ENCODE peak calls at places on chromosomes 16 and 17, in eight cellular contexts. One of them, this sample, is unnamed.

GRCh38 chr17:21013983-21014382 is 28.8 kb downstream of the USP22 start:
- DNase-seq in skeletal muscle cell: no peak
- DNase-seq in Caco-2: no peak
- DNase-seq in kidney epithelial cell: no peak
- DNase-seq in lower leg skin: no peak
- DNase-seq in psoas muscle: no peak
- DNase-seq in ascending aorta: no peak
- DNase-seq in cardiac muscle cell: no peak
- DNase-seq in this sample: no peak

GRCh38 chr16:50964491-50964890 is 186.6 kb downstream of the SALL1 start:
- DNase-seq in ascending aorta: no peak
- DNase-seq in cardiac muscle cell: no peak
- DNase-seq in Caco-2: no peak
- DNase-seq in skeletal muscle cell: no peak
- DNase-seq in lower leg skin: no peak
- DNase-seq in psoas muscle: no peak
- DNase-seq in kidney epithelial cell: no peak
- DNase-seq in this sample: no peak

GRCh38 chr17:48539177-48539576 is 5.7 kb downstream of the HOXB2 start:
- DNase-seq in cardiac muscle cell: peak
- DNase-seq in psoas muscle: no peak
- DNase-seq in ascending aorta: no peak
- DNase-seq in Caco-2: no peak
- DNase-seq in kidney epithelial cell: peak
- DNase-seq in lower leg skin: no peak
- DNase-seq in skeletal muscle cell: peak
- DNase-seq in this sample: no peak

GRCh38 chr16:85616608-85617311 is 3.6 kb downstream of the GSE1 start:
- DNase-seq in Caco-2: no peak
- DNase-seq in cardiac muscle cell: no peak
- DNase-seq in ascending aorta: no peak
- DNase-seq in lower leg skin: no peak
- DNase-seq in psoas muscle: no peak
- DNase-seq in kidney epithelial cell: no peak
- DNase-seq in skeletal muscle cell: no peak
- DNase-seq in this sample: no peak

GRCh38 chr17:27572665-27573064 is 58.3 kb upstream of the LGALS9 start:
- DNase-seq in cardiac muscle cell: no peak
- DNase-seq in psoas muscle: no peak
- DNase-seq in ascending aorta: no peak
- DNase-seq in skeletal muscle cell: no peak
- DNase-seq in kidney epithelial cell: no peak
- DNase-seq in Caco-2: no peak
- DNase-seq in lower leg skin: no peak
- DNase-seq in this sample: no peak

GRCh38 chr16:57096793-57097192 is 4.4 kb downstream of the CPNE2 start:
- DNase-seq in Caco-2: no peak
- DNase-seq in kidney epithelial cell: no peak
- DNase-seq in skeletal muscle cell: no peak
- DNase-seq in cardiac muscle cell: no peak
- DNase-seq in ascending aorta: no peak
- DNase-seq in psoas muscle: no peak
- DNase-seq in lower leg skin: no peak
- DNase-seq in this sample: no peak

GRCh38 chr16:63890072-63890471 is 1231.8 kb downstream of the CDH11 start:
- DNase-seq in lower leg skin: no peak
- DNase-seq in kidney epithelial cell: no peak
- DNase-seq in psoas muscle: no peak
- DNase-seq in cardiac muscle cell: peak
- DNase-seq in ascending aorta: no peak
- DNase-seq in Caco-2: no peak
- DNase-seq in skeletal muscle cell: no peak
- DNase-seq in this sample: peak

GRCh38 chr17:28807925-28808641 is 34.5 kb downstream of the FAM222B start:
- DNase-seq in ascending aorta: no peak
- DNase-seq in kidney epithelial cell: no peak
- DNase-seq in psoas muscle: no peak
- DNase-seq in skeletal muscle cell: peak
- DNase-seq in cardiac muscle cell: peak
- DNase-seq in Caco-2: no peak
- DNase-seq in lower leg skin: no peak
- DNase-seq in this sample: no peak

GRCh38 chr16:31472559-31473203 is 729 bp downstream of the TGFB1I1 start:
- DNase-seq in lower leg skin: peak
- DNase-seq in psoas muscle: peak
- DNase-seq in cardiac muscle cell: peak
- DNase-seq in ascending aorta: peak
- DNase-seq in kidney epithelial cell: no peak
- DNase-seq in skeletal muscle cell: peak
- DNase-seq in Caco-2: peak
- DNase-seq in this sample: peak

GRCh38 chr17:3827124-3827773 is 18.8 kb downstream of the NCBP3 start:
- DNase-seq in psoas muscle: no peak
- DNase-seq in lower leg skin: no peak
- DNase-seq in cardiac muscle cell: peak
- DNase-seq in Caco-2: peak
- DNase-seq in ascending aorta: no peak
- DNase-seq in skeletal muscle cell: peak
- DNase-seq in kidney epithelial cell: peak
- DNase-seq in this sample: no peak

GRCh38 chr16:14462811-14463210 is 167.2 kb downstream of the PARN start:
- DNase-seq in skeletal muscle cell: no peak
- DNase-seq in psoas muscle: no peak
- DNase-seq in kidney epithelial cell: peak
- DNase-seq in ascending aorta: no peak
- DNase-seq in lower leg skin: no peak
- DNase-seq in Caco-2: no peak
- DNase-seq in cardiac muscle cell: peak
- DNase-seq in this sample: no peak

GRCh38 chr16:55225972-55226542 is 97.9 kb upstream of the IRX6 start:
- DNase-seq in psoas muscle: no peak
- DNase-seq in skeletal muscle cell: no peak
- DNase-seq in cardiac muscle cell: no peak
- DNase-seq in Caco-2: no peak
- DNase-seq in lower leg skin: no peak
- DNase-seq in ascending aorta: no peak
- DNase-seq in kidney epithelial cell: no peak
- DNase-seq in this sample: no peak

GRCh38 chr17:38402897-38403296 is 25.4 kb upstream of the ARHGAP23 start:
- DNase-seq in skeletal muscle cell: no peak
- DNase-seq in cardiac muscle cell: no peak
- DNase-seq in lower leg skin: no peak
- DNase-seq in kidney epithelial cell: no peak
- DNase-seq in ascending aorta: no peak
- DNase-seq in psoas muscle: no peak
- DNase-seq in Caco-2: no peak
- DNase-seq in this sample: no peak

GRCh38 chr16:56700631-56701030 is 18.4 kb downstream of the MT1X start:
- DNase-seq in ascending aorta: no peak
- DNase-seq in cardiac muscle cell: no peak
- DNase-seq in kidney epithelial cell: no peak
- DNase-seq in skeletal muscle cell: no peak
- DNase-seq in psoas muscle: no peak
- DNase-seq in Caco-2: no peak
- DNase-seq in lower leg skin: peak
- DNase-seq in this sample: no peak

GRCh38 chr17:57943140-57943539 is 12.1 kb downstream of the CUEDC1 start:
- DNase-seq in Caco-2: no peak
- DNase-seq in psoas muscle: no peak
- DNase-seq in skeletal muscle cell: no peak
- DNase-seq in cardiac muscle cell: no peak
- DNase-seq in kidney epithelial cell: no peak
- DNase-seq in ascending aorta: no peak
- DNase-seq in lower leg skin: no peak
- DNase-seq in this sample: no peak

GRCh38 chr17:33267279-33267790 is 25.8 kb downstream of the ASIC2 start:
- DNase-seq in cardiac muscle cell: peak
- DNase-seq in ascending aorta: no peak
- DNase-seq in skeletal muscle cell: peak
- DNase-seq in Caco-2: no peak
- DNase-seq in lower leg skin: no peak
- DNase-seq in kidney epithelial cell: peak
- DNase-seq in psoas muscle: no peak
- DNase-seq in this sample: no peak

GRCh38 chr16:84842516-84843148 is 22.8 kb downstream of the CRISPLD2 start:
- DNase-seq in skeletal muscle cell: no peak
- DNase-seq in kidney epithelial cell: no peak
- DNase-seq in cardiac muscle cell: no peak
- DNase-seq in lower leg skin: no peak
- DNase-seq in Caco-2: no peak
- DNase-seq in psoas muscle: no peak
- DNase-seq in ascending aorta: no peak
- DNase-seq in this sample: no peak

GRCh38 chr17:6981426-6981825 is 14.4 kb upstream of the ALOX12 start:
- DNase-seq in psoas muscle: no peak
- DNase-seq in Caco-2: no peak
- DNase-seq in lower leg skin: no peak
- DNase-seq in cardiac muscle cell: no peak
- DNase-seq in kidney epithelial cell: no peak
- DNase-seq in skeletal muscle cell: no peak
- DNase-seq in ascending aorta: no peak
- DNase-seq in this sample: no peak

GRCh38 chr16:58456193-58456592 is 43.8 kb upstream of the NDRG4 start:
- DNase-seq in ascending aorta: no peak
- DNase-seq in lower leg skin: no peak
- DNase-seq in Caco-2: peak
- DNase-seq in kidney epithelial cell: no peak
- DNase-seq in skeletal muscle cell: no peak
- DNase-seq in psoas muscle: no peak
- DNase-seq in cardiac muscle cell: peak
- DNase-seq in this sample: no peak

GRCh38 chr17:48961516-48962233 is 6.7 kb downstream of the GIP start:
- DNase-seq in Caco-2: peak
- DNase-seq in ascending aorta: no peak
- DNase-seq in lower leg skin: no peak
- DNase-seq in skeletal muscle cell: no peak
- DNase-seq in cardiac muscle cell: peak
- DNase-seq in kidney epithelial cell: no peak
- DNase-seq in psoas muscle: no peak
- DNase-seq in this sample: no peak

GRCh38 chr16:23478566-23478965 is 25.6 kb upstream of the COG7 start:
- DNase-seq in skeletal muscle cell: no peak
- DNase-seq in Caco-2: no peak
- DNase-seq in ascending aorta: no peak
- DNase-seq in kidney epithelial cell: no peak
- DNase-seq in cardiac muscle cell: no peak
- DNase-seq in psoas muscle: no peak
- DNase-seq in lower leg skin: no peak
- DNase-seq in this sample: no peak

GRCh38 chr16:81564368-81565060 is 119.9 kb downstream of the CMIP start:
- DNase-seq in lower leg skin: no peak
- DNase-seq in skeletal muscle cell: no peak
- DNase-seq in kidney epithelial cell: no peak
- DNase-seq in Caco-2: no peak
- DNase-seq in cardiac muscle cell: no peak
- DNase-seq in ascending aorta: no peak
- DNase-seq in psoas muscle: no peak
- DNase-seq in this sample: no peak

GRCh38 chr17:76054112-76054476 is 18.2 kb downstream of the SRP68 start:
- DNase-seq in ascending aorta: no peak
- DNase-seq in psoas muscle: no peak
- DNase-seq in cardiac muscle cell: no peak
- DNase-seq in kidney epithelial cell: peak
- DNase-seq in Caco-2: no peak
- DNase-seq in skeletal muscle cell: no peak
- DNase-seq in lower leg skin: no peak
- DNase-seq in this sample: no peak
- H3K4me3 ChIP-seq in ascending aorta: no peak
- H3K4me3 ChIP-seq in psoas muscle: no peak
- H3K4me3 ChIP-seq in cardiac muscle cell: no peak
- H3K4me3 ChIP-seq in kidney epithelial cell: no peak
- H3K4me3 ChIP-seq in Caco-2: no peak
- H3K4me3 ChIP-seq in skeletal muscle cell: no peak
- H3K4me3 ChIP-seq in lower leg skin: no peak
- H3K4me3 ChIP-seq in this sample: no peak

GRCh38 chr17:82687375-82687861 is 11.1 kb downstream of the RAB40B start:
- DNase-seq in lower leg skin: no peak
- DNase-seq in Caco-2: no peak
- DNase-seq in cardiac muscle cell: no peak
- DNase-seq in skeletal muscle cell: no peak
- DNase-seq in ascending aorta: no peak
- DNase-seq in kidney epithelial cell: peak
- DNase-seq in psoas muscle: peak
- DNase-seq in this sample: no peak
- H3K4me3 ChIP-seq in lower leg skin: no peak
- H3K4me3 ChIP-seq in Caco-2: no peak
- H3K4me3 ChIP-seq in cardiac muscle cell: no peak
- H3K4me3 ChIP-seq in skeletal muscle cell: no peak
- H3K4me3 ChIP-seq in ascending aorta: no peak
- H3K4me3 ChIP-seq in kidney epithelial cell: no peak
- H3K4me3 ChIP-seq in psoas muscle: peak
- H3K4me3 ChIP-seq in this sample: no peak

DNA sequence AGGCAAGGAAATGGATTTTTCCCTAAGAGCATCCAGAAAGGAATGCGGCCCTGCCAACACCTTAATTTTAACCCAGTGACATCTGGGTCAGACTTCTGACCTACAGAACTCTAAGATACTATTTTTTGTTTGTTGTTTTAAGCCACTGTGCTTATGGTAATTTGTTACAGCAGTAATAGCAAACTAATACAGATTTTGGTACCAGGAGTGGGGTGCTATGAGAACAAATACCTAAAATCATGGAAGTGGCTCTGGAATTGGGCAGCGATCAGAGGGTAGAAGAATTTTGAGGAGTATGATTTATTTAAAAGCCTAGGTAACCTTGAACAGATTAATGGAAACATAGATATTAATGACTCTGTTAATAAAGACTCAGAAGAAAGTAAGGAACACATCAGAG is 208.2 kb downstream of the ZNF423 start:
- DNase-seq in ascending aorta: no peak
- DNase-seq in lower leg skin: no peak
- DNase-seq in cardiac muscle cell: no peak
- DNase-seq in psoas muscle: no peak
- DNase-seq in Caco-2: no peak
- DNase-seq in kidney epithelial cell: no peak
- DNase-seq in skeletal muscle cell: no peak
- DNase-seq in this sample: no peak
- H3K4me3 ChIP-seq in ascending aorta: no peak
- H3K4me3 ChIP-seq in lower leg skin: no peak
- H3K4me3 ChIP-seq in cardiac muscle cell: no peak
- H3K4me3 ChIP-seq in psoas muscle: no peak
- H3K4me3 ChIP-seq in Caco-2: no peak
- H3K4me3 ChIP-seq in kidney epithelial cell: no peak
- H3K4me3 ChIP-seq in skeletal muscle cell: no peak
- H3K4me3 ChIP-seq in this sample: no peak

GRCh38 chr16:67490330-67491096 is 7.2 kb upstream of the AGRP start:
- DNase-seq in cardiac muscle cell: peak
- DNase-seq in lower leg skin: no peak
- DNase-seq in Caco-2: no peak
- DNase-seq in skeletal muscle cell: no peak
- DNase-seq in ascending aorta: no peak
- DNase-seq in kidney epithelial cell: no peak
- DNase-seq in psoas muscle: no peak
- DNase-seq in this sample: no peak

GRCh38 chr16:67486805-67487204 is 3.5 kb upstream of the AGRP start:
- DNase-seq in psoas muscle: no peak
- DNase-seq in Caco-2: no peak
- DNase-seq in lower leg skin: no peak
- DNase-seq in kidney epithelial cell: no peak
- DNase-seq in ascending aorta: no peak
- DNase-seq in skeletal muscle cell: no peak
- DNase-seq in cardiac muscle cell: peak
- DNase-seq in this sample: no peak

GRCh38 chr16:67483731-67484525 is 581 bp upstream of the AGRP start:
- DNase-seq in Caco-2: no peak
- DNase-seq in psoas muscle: no peak
- DNase-seq in skeletal muscle cell: no peak
- DNase-seq in kidney epithelial cell: no peak
- DNase-seq in ascending aorta: no peak
- DNase-seq in cardiac muscle cell: no peak
- DNase-seq in lower leg skin: no peak
- DNase-seq in this sample: no peak

GRCh38 chr16:67489401-67490083 is 6.2 kb upstream of the AGRP start:
- DNase-seq in skeletal muscle cell: no peak
- DNase-seq in Caco-2: no peak
- DNase-seq in cardiac muscle cell: peak
- DNase-seq in psoas muscle: no peak
- DNase-seq in lower leg skin: no peak
- DNase-seq in kidney epithelial cell: no peak
- DNase-seq in ascending aorta: no peak
- DNase-seq in this sample: peak
- H3K4me3 ChIP-seq in skeletal muscle cell: no peak
- H3K4me3 ChIP-seq in Caco-2: no peak
- H3K4me3 ChIP-seq in cardiac muscle cell: no peak
- H3K4me3 ChIP-seq in psoas muscle: no peak
- H3K4me3 ChIP-seq in lower leg skin: no peak
- H3K4me3 ChIP-seq in kidney epithelial cell: no peak
- H3K4me3 ChIP-seq in ascending aorta: no peak
- H3K4me3 ChIP-seq in this sample: no peak

This sample was measured in ovary.